ENCODE peak calls at places on chromosome 19, in five cellular contexts. Z is stomach, D is fibroblast of lung, A is uterus, X is IMR-90. O is an unnamed sample.

GRCh38 chr19:33622505-33622808 is 704 bp downstream of the CHST8 start:
- DNase-seq in Z (no peak), D (peak; percentile 8), A (no peak), X (no peak), O (no peak)

GRCh38 chr19:33376423-33376822 is 2.9 kb downstream of the CEBPG start:
- DNase-seq in Z (peak; percentile 86), D (peak; percentile 89), A (peak; percentile 67), X (peak; percentile 87), O (peak; percentile 85)

GRCh38 chr19:31140717-31141116 is 208.5 kb downstream of the TSHZ3 start:
- DNase-seq in Z (no peak), D (peak; percentile 82), A (no peak), X (peak; percentile 55), O (peak; percentile 76)

GRCh38 chr19:8311461-8312260 is 3.5 kb upstream of the CD320 start:
- DNase-seq in Z (peak; percentile 9), D (no peak), A (no peak), X (no peak), O (no peak)

GRCh38 chr19:30328096-30328495 is 44.1 kb upstream of the ZNF536 start:
- DNase-seq in Z (no peak), D (no peak), A (no peak), X (no peak), O (no peak)

GRCh38 chr19:6577410-6578125 is 13.4 kb downstream of the CD70 start:
- DNase-seq in Z (no peak), D (no peak), A (no peak), X (no peak), O (peak; percentile 52)

GRCh38 chr19:33697766-33698165 is 76.0 kb downstream of the CHST8 start:
- DNase-seq in Z (no peak), D (no peak), A (no peak), X (no peak), O (no peak)

GRCh38 chr19:14814982-14815381 is 20.0 kb downstream of the OR7A5 start:
- DNase-seq in Z (no peak), D (no peak), A (no peak), X (no peak), O (no peak)

GRCh38 chr19:12959482-12959881 is 2.5 kb upstream of the GADD45GIP1 start:
- DNase-seq in Z (no peak), D (no peak), A (no peak), X (no peak), O (no peak)

GRCh38 chr19:39212377-39212742 is 8.3 kb upstream of the SYCN start:
- DNase-seq in Z (peak; percentile 59), D (no peak), A (no peak), X (no peak), O (no peak)

GRCh38 chr19:15087182-15087581 is 5.2 kb downstream of the OR1I1 start:
- DNase-seq in Z (no peak), D (no peak), A (no peak), X (no peak), O (no peak)

GRCh38 chr19:50427318-50427925 is 5.3 kb upstream of the MYBPC2 start:
- DNase-seq in Z (no peak), D (no peak), A (no peak), X (no peak), O (no peak)
- H3K4me3 ChIP-seq in Z (peak overlapping the region; percentile 23), D (no peak overlapping the region), A (no peak overlapping the region), X (no peak overlapping the region), O (no peak overlapping the region)

DNA sequence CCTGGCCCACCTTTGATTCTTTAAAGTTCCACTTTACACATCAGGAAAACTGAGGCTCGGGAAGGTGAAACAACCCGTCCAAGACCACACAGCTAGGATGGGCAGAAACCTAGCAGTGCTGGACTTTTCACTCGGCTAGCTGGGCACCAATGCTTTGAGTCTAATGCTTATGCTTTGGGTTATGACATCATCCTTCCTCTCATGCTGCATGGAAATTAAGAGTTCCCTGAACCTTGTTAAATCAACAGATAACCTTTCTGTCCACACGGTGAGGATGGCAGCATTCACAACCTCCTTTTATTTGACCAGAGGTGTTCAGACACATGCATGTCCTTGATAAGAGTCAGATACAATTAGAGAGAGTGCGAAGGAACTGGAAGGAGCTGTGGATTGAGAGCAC is 138.4 kb downstream of the UQCRFS1 start:
- DNase-seq in Z (no peak), D (no peak), A (no peak), X (no peak), O (no peak)
- H3K27me3 ChIP-seq in Z (no peaks in the 10 kb centered on the region), D (no peaks in the 10 kb centered on the region), A (no peaks in the 10 kb centered on the region), X (no peaks in the 10 kb centered on the region), O (no peaks in the 10 kb centered on the region)

GRCh38 chr19:58060231-58060630 is 1.1 kb downstream of the ZNF135 start:
- DNase-seq in Z (no peak), D (no peak), A (no peak), X (no peak), O (no peak)
- H3K27ac ChIP-seq in Z (no peak overlapping the region), D (no peak overlapping the region), A (no peak overlapping the region), X (no peak overlapping the region), O (no peak overlapping the region)

GRCh38 chr19:11479470-11480080 is 1.3 kb downstream of the ELAVL3 start:
- DNase-seq in Z (no peak), D (peak; percentile 15), A (no peak), X (no peak), O (no peak)

GRCh38 chr19:11480927-11481776 is at the start of gene ELAVL3:
- DNase-seq in Z (no peak), D (no peak), A (no peak), X (no peak), O (no peak)

GRCh38 chr19:11478167-11479089 is 2.4 kb downstream of the ELAVL3 start:
- DNase-seq in Z (no peak), D (no peak), A (no peak), X (no peak), O (no peak)

GRCh38 chr19:11480081-11480926 is 542 bp downstream of the ELAVL3 start:
- DNase-seq in Z (no peak), D (no peak), A (no peak), X (no peak), O (no peak)

DNA sequence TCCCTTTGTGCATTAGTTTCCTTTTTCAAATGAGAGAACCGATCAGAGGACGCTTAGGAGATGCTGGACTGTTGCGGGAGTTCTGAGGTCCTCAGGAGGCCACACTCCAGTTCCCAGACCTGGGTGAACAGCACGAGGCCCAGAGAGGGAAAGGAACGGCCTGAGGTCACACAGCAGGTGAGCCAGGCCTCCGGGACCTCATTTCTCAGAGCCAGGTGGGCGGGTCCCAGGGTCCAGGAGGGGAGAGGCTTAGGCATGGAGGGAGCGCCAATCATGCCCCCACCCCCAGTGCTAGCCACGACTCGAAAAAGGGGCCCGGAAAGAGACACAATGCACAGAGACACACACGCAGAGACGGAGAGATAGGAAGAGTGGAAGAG is 1.8 kb downstream of the ELAVL3 start:
- DNase-seq in Z (no peak), D (no peak), A (no peak), X (no peak), O (no peak)
- H3K4me3 ChIP-seq in Z (no peak overlapping the region), D (no peak overlapping the region), A (no peak overlapping the region), X (no peak overlapping the region), O (no peak overlapping the region)

GRCh38 chr19:3027292-3027691 is 1.8 kb downstream of the TLE2 start:
- DNase-seq in Z (no peak), D (no peak), A (no peak), X (no peak), O (no peak)
- H3K27me3 ChIP-seq in Z (peaks cover 8% of the 10 kb centered on the region), D (peaks cover 19% of the 10 kb centered on the region), A (no peaks in the 10 kb centered on the region), X (peaks cover 60% of the 10 kb centered on the region), O (no peaks in the 10 kb centered on the region)

GRCh38 chr19:18389736-18390074 is 3.7 kb downstream of the GDF15 start:
- DNase-seq in Z (no peak), D (no peak), A (no peak), X (no peak), O (no peak)
- H3K27ac ChIP-seq in Z (peak overlapping the region; percentile 84), D (no peak overlapping the region), A (no peak overlapping the region), X (no peak overlapping the region), O (no peak overlapping the region)

GRCh38 chr19:11577451-11578341 is at the start of gene ACP5:
- DNase-seq in Z (no peak), D (no peak), A (no peak), X (no peak), O (no peak)

GRCh38 chr19:11581740-11582139 is 4.3 kb upstream of the ACP5 start:
- DNase-seq in Z (no peak), D (peak; percentile 44), A (no peak), X (peak; percentile 52), O (no peak)

GRCh38 chr19:11578342-11579142 is 1.1 kb upstream of the ACP5 start:
- DNase-seq in Z (peak; percentile 67), D (no peak), A (peak; percentile 46), X (no peak), O (peak; percentile 42)

GRCh38 chr19:11576186-11576585 is 1.3 kb downstream of the ACP5 start:
- DNase-seq in Z (no peak), D (no peak), A (no peak), X (no peak), O (no peak)

DNA sequence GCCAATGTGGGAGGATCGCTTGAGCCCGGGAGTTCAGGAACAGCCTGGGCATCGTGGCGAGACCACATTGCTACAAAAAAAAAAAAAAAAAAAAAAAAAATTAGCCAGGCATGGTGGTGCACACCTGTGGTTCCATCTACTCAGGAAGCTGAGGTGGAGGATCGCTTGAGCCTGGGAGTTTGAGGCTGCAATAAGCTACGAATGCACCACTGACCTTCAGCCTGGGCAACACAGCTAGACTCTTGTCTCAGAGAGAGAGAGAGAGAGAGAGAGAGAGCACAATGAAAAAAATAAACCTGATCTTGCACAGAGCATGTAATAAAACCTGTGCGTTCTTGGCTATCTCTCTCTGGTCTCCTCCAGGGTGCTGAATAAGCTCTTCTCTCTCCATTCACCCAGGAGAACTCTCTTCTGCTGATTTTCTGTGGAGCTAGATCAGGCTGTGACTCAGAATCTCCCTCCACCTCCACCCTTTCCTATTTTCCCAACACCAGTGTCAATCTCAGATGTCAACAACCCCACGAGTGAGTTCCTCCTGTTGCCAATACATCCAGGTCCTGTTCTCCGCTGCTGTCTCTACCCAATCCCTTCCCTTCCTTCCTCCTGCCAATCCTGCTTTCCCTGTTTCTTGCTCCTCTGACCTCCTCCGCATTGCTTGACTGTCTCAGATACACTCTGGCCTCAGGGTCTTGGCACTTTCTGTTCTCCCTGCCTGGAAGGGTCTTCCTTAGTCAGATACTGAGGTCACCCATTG is 3.4 kb upstream of the ACP5 start:
- DNase-seq in Z (peak; percentile 46), D (no peak), A (no peak), X (peak; percentile 8), O (no peak)
- H3K4me3 ChIP-seq in Z (no peak overlapping the region), D (no peak overlapping the region), A (no peak overlapping the region), X (no peak overlapping the region), O (no peak overlapping the region)

DNA sequence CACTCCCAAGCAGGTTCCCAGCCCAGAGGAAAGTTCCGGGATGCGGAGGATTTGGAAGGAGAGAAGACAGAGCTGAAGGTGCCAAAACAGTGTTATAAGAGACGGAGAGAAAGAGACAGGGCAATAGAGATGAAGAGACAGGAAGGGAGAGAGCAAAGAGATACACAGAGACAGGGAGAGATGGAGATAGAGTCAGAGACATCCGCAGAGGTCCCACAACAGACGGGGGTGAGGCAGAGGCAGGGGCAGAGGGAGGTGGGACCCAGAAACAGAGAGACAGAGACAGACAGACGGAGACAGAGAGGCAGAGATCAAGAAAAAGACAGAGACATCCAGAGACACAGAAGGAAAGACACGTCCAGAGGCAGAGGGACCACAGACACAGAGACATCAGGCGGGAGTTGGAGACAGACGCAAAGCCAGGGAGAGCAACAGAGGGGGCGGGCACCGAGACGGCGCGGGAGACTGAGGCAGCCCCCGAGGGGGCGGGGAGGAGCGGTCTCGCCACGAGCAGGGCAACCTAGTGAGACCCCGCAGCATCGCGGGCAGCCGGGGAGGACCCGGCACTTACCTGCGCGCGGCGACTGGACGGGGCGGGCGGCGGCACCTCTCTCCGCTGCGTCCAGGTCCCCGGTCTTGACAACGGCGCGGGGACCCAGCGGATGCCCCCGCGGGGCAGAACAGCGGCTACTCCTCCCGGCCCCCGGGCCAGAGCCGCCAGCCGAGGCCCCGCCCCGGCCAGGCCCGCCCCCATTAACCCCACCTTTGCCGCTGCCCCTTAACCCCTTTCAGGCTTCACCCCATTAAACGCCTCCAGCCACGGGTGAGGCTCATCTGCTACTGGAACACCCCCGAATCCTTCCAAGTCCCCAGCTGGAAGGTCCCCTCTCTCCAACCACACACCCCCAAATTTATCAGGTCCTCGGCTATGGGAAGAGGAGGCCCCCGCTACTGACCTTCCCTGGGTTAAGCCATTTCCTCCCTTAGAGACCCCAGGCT is at the start of gene GPR4:
- DNase-seq in Z (no peak), D (no peak), A (no peak), X (no peak), O (no peak)
- H3K27me3 ChIP-seq in Z (peaks cover 58% of the 10 kb centered on the region), D (peaks cover 43% of the 10 kb centered on the region), A (peaks cover 5% of the 10 kb centered on the region), X (peaks cover 55% of the 10 kb centered on the region), O (peaks cover 61% of the 10 kb centered on the region)